ENCODE peak calls at places on chromosomes 13 and 19, in seven cellular contexts. N is lower leg skin, W is suprapubic skin, K is fibroblast of pulmonary artery, U is AG04449, G is HCT116, D is heart left ventricle. P is an unnamed sample.

GRCh38 chr13:95724252-95724651 is 47.3 kb downstream of the DNAJC3 start:
- DNase-seq in N (no peak), W (no peak), K (peak), U (no peak), G (no peak), D (no peak), P (peak)

GRCh38 chr13:26062853-26063444 is 11.1 kb upstream of the SHISA2 start:
- DNase-seq in N (no peak), W (no peak), K (peak), U (no peak), G (peak), D (no peak), P (peak)

GRCh38 chr13:34369925-34370324 is 552.0 kb downstream of the RFC3 start:
- DNase-seq in N (no peak), W (no peak), K (no peak), U (no peak), G (no peak), D (no peak), P (no peak)

GRCh38 chr19:34851277-34851804 is 75.4 kb upstream of the ZNF30 start:
- DNase-seq in N (no peak), W (no peak), K (no peak), U (no peak), G (peak), D (no peak), P (no peak)

GRCh38 chr13:96032717-96033116 is 20.5 kb downstream of the UGGT2 start:
- DNase-seq in N (no peak), W (no peak), K (no peak), U (no peak), G (no peak), D (no peak), P (no peak)

GRCh38 chr13:101267656-101268055 is 148.7 kb downstream of the NALCN start:
- DNase-seq in N (no peak), W (no peak), K (no peak), U (no peak), G (no peak), D (no peak), P (peak)

GRCh38 chr13:110965038-110965754 is 50.3 kb upstream of the ANKRD10 start:
- DNase-seq in N (no peak), W (no peak), K (peak), U (no peak), G (peak), D (no peak), P (peak)

GRCh38 chr13:85543144-85543543 is 256.1 kb downstream of the SLITRK6 start:
- DNase-seq in N (no peak), W (no peak), K (peak), U (no peak), G (no peak), D (no peak), P (no peak)

GRCh38 chr13:36323951-36324566 is 22.1 kb downstream of the SPART start:
- DNase-seq in N (no peak), W (no peak), K (peak), U (no peak), G (no peak), D (no peak), P (no peak)

GRCh38 chr13:50678464-50679162 is 164.9 kb downstream of the DLEU7 start:
- DNase-seq in N (no peak), W (no peak), K (peak), U (peak), G (peak), D (no peak), P (peak)

GRCh38 chr13:112703935-112704633 is 14.2 kb downstream of the ATP11A start:
- DNase-seq in N (no peak), W (peak), K (no peak), U (no peak), G (no peak), D (no peak), P (no peak)

GRCh38 chr19:55640577-55641375 is at the start of gene ZNF580:
- DNase-seq in N (peak), W (no peak), K (peak), U (no peak), G (no peak), D (peak), P (peak)

GRCh38 chr19:35585844-35586243 is at the start of gene PMIS2:
- DNase-seq in N (no peak), W (no peak), K (no peak), U (no peak), G (no peak), D (no peak), P (peak)

GRCh38 chr13:26658972-26659371 is 101.5 kb downstream of the WASF3 start:
- DNase-seq in N (no peak), W (no peak), K (no peak), U (no peak), G (no peak), D (no peak), P (no peak)

GRCh38 chr13:51286135-51287002 is 53.1 kb upstream of the SERPINE3 start:
- DNase-seq in N (peak), W (peak), K (peak), U (no peak), G (peak), D (peak), P (peak)

GRCh38 chr13:60765700-60766411 is 368.8 kb downstream of the TDRD3 start:
- DNase-seq in N (no peak), W (no peak), K (peak), U (no peak), G (no peak), D (no peak), P (peak)

GRCh38 chr19:24140099-24140498 is 53.1 kb downstream of the ZNF254 start:
- DNase-seq in N (no peak), W (no peak), K (peak), U (no peak), G (no peak), D (no peak), P (peak)

GRCh38 chr19:58558066-58558622 is at the start of gene UBE2M:
- DNase-seq in N (peak), W (peak), K (peak), U (no peak), G (no peak), D (no peak), P (peak)

GRCh38 chr13:100484708-100485107 is 103.9 kb downstream of the GGACT start:
- DNase-seq in N (no peak), W (no peak), K (no peak), U (no peak), G (no peak), D (no peak), P (no peak)

GRCh38 chr19:54137114-54137912 is at the start of gene CNOT3:
- DNase-seq in N (peak), W (peak), K (peak), U (peak), G (peak), D (peak), P (peak)

GRCh38 chr19:23403581-23404324 is 8.5 kb upstream of the ZNF91 start:
- DNase-seq in N (no peak), W (no peak), K (no peak), U (no peak), G (no peak), D (no peak), P (no peak)

GRCh38 chr19:6393982-6394412 is 1.0 kb upstream of the GTF2F1 start:
- DNase-seq in N (no peak), W (no peak), K (no peak), U (no peak), G (no peak), D (peak), P (no peak)

GRCh38 chr19:47729468-47729798 is 15.9 kb upstream of the NOP53 start:
- DNase-seq in N (peak), W (peak), K (peak), U (no peak), G (peak), D (no peak), P (peak)

GRCh38 chr13:106036870-106037269 is 498.6 kb downstream of the EFNB2 start:
- DNase-seq in N (no peak), W (no peak), K (no peak), U (no peak), G (peak), D (no peak), P (no peak)

GRCh38 chr13:48125794-48126228 is 30.9 kb upstream of the MED4 start:
- DNase-seq in N (no peak), W (no peak), K (peak), U (no peak), G (no peak), D (no peak), P (peak)

GRCh38 chr19:38035515-38036495 is 128.8 kb downstream of the SIPA1L3 start:
- DNase-seq in N (no peak), W (no peak), K (peak), U (no peak), G (no peak), D (no peak), P (peak)

GRCh38 chr19:2251577-2252480 is 2.7 kb downstream of the AMH start:
- DNase-seq in N (no peak), W (no peak), K (no peak), U (no peak), G (no peak), D (peak), P (no peak)
- H3K4me3 ChIP-seq in N (no peak), W (peak), K (no peak), U (no peak), G (no peak), D (peak), P (no peak)

GRCh38 chr19:50796128-50796633 is 6.0 kb downstream of the ACP4 start:
- DNase-seq in N (no peak), W (no peak), K (no peak), U (no peak), G (no peak), D (no peak), P (no peak)
- TF ChIP-seq CTCF in N (no peak), W (no peak), K (no peak), U (no peak), G (peak), D (no peak), P (no peak)

GRCh38 chr19:19417618-19418270 is 12.3 kb downstream of the GATAD2A start:
- DNase-seq in N (no peak), W (no peak), K (no peak), U (no peak), G (no peak), D (no peak), P (no peak)
- H3K4me3 ChIP-seq in N (no peak), W (no peak), K (no peak), U (no peak), G (no peak), D (no peak), P (no peak)

GRCh38 chr13:41061075-41061913 is at the start of gene WBP4:
- DNase-seq in N (peak), W (peak), K (peak), U (peak), G (peak), D (peak), P (peak)
- TF ChIP-seq CTCF in N (no peak), W (no peak), K (peak), U (peak), G (no peak), D (peak), P (peak)

DNA sequence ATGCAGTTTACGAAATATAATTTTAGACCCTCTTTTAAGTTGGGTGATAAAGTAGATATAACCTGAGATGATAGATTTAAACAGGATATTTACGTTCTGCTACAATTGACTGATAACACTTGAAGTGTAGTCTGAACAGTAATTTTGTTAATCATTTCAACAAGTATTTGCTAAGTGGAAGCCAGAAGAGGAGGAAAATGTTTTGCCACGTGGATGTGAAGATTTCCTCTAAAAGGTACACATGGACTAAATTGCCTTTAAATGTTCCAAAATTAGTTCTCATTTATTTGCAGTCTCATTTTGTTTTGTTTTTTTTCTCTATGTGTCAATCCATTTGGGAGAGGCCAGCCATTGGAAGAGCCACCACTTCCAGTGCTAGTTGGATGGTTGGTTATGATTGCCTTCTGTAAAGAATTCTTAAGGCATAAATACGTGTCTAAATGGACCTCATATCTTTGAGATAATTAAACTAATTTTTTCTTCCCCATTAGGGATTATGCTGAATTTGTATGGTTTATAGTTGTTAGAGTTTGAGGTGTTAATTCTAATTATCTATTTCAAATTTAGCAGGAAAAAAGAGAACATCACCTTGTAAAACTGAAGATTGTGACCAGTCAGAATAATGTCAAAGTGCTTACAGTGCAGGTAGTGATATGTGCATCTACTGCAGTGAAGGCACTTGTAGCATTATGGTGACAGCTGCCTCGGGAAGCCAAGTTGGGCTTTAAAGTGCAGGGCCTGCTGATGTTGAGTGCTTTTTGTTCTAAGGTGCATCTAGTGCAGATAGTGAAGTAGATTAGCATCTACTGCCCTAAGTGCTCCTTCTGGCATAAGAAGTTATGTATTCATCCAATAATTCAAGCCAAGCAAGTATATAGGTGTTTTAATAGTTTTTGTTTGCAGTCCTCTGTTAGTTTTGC is 2.8 kb downstream of the MIR17HG start:
- DNase-seq in N (no peak), W (no peak), K (no peak), U (no peak), G (no peak), D (no peak), P (no peak)
- H3K4me3 ChIP-seq in N (no peak), W (no peak), K (peak), U (peak), G (peak), D (no peak), P (peak)

GRCh38 chr19:4557186-4557970 is 2.1 kb downstream of the SEMA6B start:
- DNase-seq in N (no peak), W (no peak), K (no peak), U (no peak), G (no peak), D (no peak), P (no peak)
- TF ChIP-seq CTCF in N (no peak), W (no peak), K (peak), U (no peak), G (peak), D (no peak), P (peak)

DNA sequence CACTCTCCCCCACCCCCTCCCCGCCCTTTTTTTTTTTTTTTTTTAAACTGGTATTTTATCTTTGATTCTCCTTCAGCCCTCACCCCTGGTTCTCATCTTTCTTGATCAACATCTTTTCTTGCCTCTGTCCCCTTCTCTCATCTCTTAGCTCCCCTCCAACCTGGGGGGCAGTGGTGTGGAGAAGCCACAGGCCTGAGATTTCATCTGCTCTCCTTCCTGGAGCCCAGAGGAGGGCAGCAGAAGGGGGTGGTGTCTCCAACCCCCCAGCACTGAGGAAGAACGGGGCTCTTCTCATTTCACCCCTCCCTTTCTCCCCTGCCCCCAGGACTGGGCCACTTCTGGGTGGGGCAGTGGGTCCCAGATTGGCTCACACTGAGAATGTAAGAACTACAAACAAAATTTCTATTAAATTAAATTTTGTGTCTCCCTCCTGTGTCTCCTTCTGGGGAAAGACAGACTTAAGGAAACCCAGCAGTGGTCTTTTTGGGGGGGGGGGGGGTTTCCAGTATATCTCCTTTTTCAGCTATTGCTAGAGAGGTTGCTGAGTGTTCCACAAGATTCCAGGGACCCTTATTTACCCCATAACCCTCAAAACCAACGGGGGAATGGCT is 1.5 kb upstream of the RAD23A start:
- DNase-seq in N (no peak), W (no peak), K (no peak), U (no peak), G (no peak), D (no peak), P (no peak)
- H3K4me3 ChIP-seq in N (no peak), W (no peak), K (no peak), U (no peak), G (no peak), D (no peak), P (no peak)

GRCh38 chr13:31538067-31539042 is 201.0 kb upstream of the RXFP2 start:
- DNase-seq in N (no peak), W (no peak), K (peak), U (no peak), G (peak), D (no peak), P (peak)
- TF ChIP-seq CTCF in N (no peak), W (no peak), K (peak), U (peak), G (peak), D (peak), P (peak)